ENCODE peak calls at places on chromosome 19, in six cellular contexts. S, K, P, J, I and E are unnamed samples.

GRCh38 chr19:6199240-6199983 is 63.9 kb downstream of the ACSBG2 start:
- DNase-seq in K (peak), S (peak), J (peak), I (peak), P (peak), E (peak)

GRCh38 chr19:10120538-10121198 is 969 bp upstream of the EIF3G start:
- DNase-seq in I (no peak), S (no peak), J (no peak), K (no peak), P (no peak), E (peak)

GRCh38 chr19:58544591-58545285 is 874 bp downstream of the TRIM28 start:
- DNase-seq in S (no peak), K (no peak), I (peak), J (no peak), P (no peak), E (peak)

GRCh38 chr19:23804676-23805075 is 46.0 kb upstream of the ZNF681 start:
- DNase-seq in I (no peak), S (no peak), P (no peak), K (no peak), J (no peak), E (no peak)

GRCh38 chr19:5968431-5969373 is 9.2 kb downstream of the RANBP3 start:
- DNase-seq in K (no peak), S (no peak), J (no peak), P (no peak), I (no peak), E (no peak)

GRCh38 chr19:4301590-4302237 is 475 bp downstream of the TMIGD2 start:
- DNase-seq in I (no peak), J (no peak), S (no peak), K (no peak), P (no peak), E (no peak)

GRCh38 chr19:44975444-44975843 is 20.3 kb downstream of the CLPTM1 start:
- DNase-seq in I (no peak), J (no peak), K (no peak), P (no peak), S (no peak), E (no peak)

GRCh38 chr19:11244846-11245589 is 5.6 kb downstream of the ANGPTL8 start:
- DNase-seq in K (no peak), J (no peak), S (no peak), I (no peak), P (no peak), E (no peak)

GRCh38 chr19:55493650-55494171 is 5.5 kb downstream of the SSC5D start:
- DNase-seq in J (no peak), S (peak), K (no peak), I (no peak), P (no peak), E (no peak)

GRCh38 chr19:45646345-45646698 is 7.1 kb upstream of the EML2 start:
- DNase-seq in J (no peak), K (no peak), I (no peak), P (no peak), S (no peak), E (no peak)

GRCh38 chr19:4386038-4386782 is 14.1 kb downstream of the SH3GL1 start:
- DNase-seq in J (no peak), I (no peak), P (no peak), K (peak), S (peak), E (peak)

GRCh38 chr19:1811942-1812425 is at the start of gene ATP8B3:
- DNase-seq in J (no peak), I (peak), P (no peak), S (no peak), K (no peak), E (no peak)

GRCh38 chr19:30593975-30594925 is 222.1 kb downstream of the ZNF536 start:
- DNase-seq in P (no peak), I (no peak), S (no peak), J (no peak), K (no peak), E (no peak)

GRCh38 chr19:40247178-40247577 is 20.7 kb upstream of the CCNP start:
- DNase-seq in K (no peak), P (no peak), I (no peak), J (no peak), S (no peak), E (no peak)

GRCh38 chr19:18203408-18203862 is 407 bp downstream of the RAB3A start:
- DNase-seq in S (peak), J (no peak), I (no peak), P (no peak), K (no peak), E (no peak)

GRCh38 chr19:31676271-31677004 is 327.2 kb upstream of the TSHZ3 start:
- DNase-seq in J (no peak), S (no peak), I (no peak), P (no peak), K (no peak), E (no peak)

GRCh38 chr19:42066075-42066754 is 3.8 kb downstream of the GRIK5 start:
- DNase-seq in I (no peak), J (no peak), P (no peak), S (no peak), K (no peak), E (no peak)

GRCh38 chr19:51020988-51021651 is 1.6 kb upstream of the KLK10 start:
- DNase-seq in S (peak), I (no peak), J (no peak), P (no peak), K (no peak), E (peak)

GRCh38 chr19:45774765-45775164 is 5.7 kb upstream of the SIX5 start:
- DNase-seq in S (no peak), K (no peak), I (no peak), J (no peak), P (no peak), E (no peak)